ENCODE peak calls at places on chromosomes 4 and X, in seven cellular contexts. L, F, J, H, U, V and K are unnamed samples.

GRCh38 chr4:75924309-75924708 is 16.5 kb downstream of the NAAA start:
- DNase-seq in L (no peak), F (no peak), J (no peak), H (no peak), U (no peak), V (no peak), K (no peak)

GRCh38 chrX:15194136-15194535 is 75.7 kb downstream of the ASB9 start:
- DNase-seq in L (no peak), F (no peak), J (no peak), H (no peak), U (no peak), V (no peak), K (no peak)

GRCh38 chrX:68723491-68724155 is 76.2 kb downstream of the STARD8 start:
- DNase-seq in L (no peak), F (no peak), J (no peak), H (no peak), U (no peak), V (no peak), K (no peak)

GRCh38 chrX:112521658-112522057 is 158.1 kb downstream of the LHFPL1 start:
- DNase-seq in L (no peak), F (no peak), J (no peak), H (no peak), U (no peak), V (no peak), K (no peak)

GRCh38 chr4:57763070-57763469 is 652.9 kb upstream of the IGFBP7 start:
- DNase-seq in L (peak; percentile 3), F (no peak), J (no peak), H (no peak), U (no peak), V (no peak), K (no peak)

GRCh38 chr4:183352546-183352945 is 30.3 kb upstream of the CLDN24 start:
- DNase-seq in L (no peak), F (no peak), J (no peak), H (no peak), U (no peak), V (no peak), K (no peak)

GRCh38 chrX:9657590-9658256 is 107.9 kb downstream of the GPR143 start:
- DNase-seq in L (no peak), F (no peak), J (no peak), H (no peak), U (no peak), V (no peak), K (no peak)

GRCh38 chrX:109352121-109352556 is 129.7 kb downstream of the GUCY2F start:
- DNase-seq in L (no peak), F (no peak), J (no peak), H (no peak), U (no peak), V (no peak), K (no peak)

GRCh38 chrX:40074959-40075332 is 22.8 kb downstream of the BCOR start:
- DNase-seq in L (no peak), F (no peak), J (no peak), H (no peak), U (no peak), V (no peak), K (no peak)

GRCh38 chr4:48380583-48381167 is 39.3 kb downstream of the SLAIN2 start:
- DNase-seq in L (peak; percentile 15), F (no peak), J (no peak), H (no peak), U (no peak), V (no peak), K (no peak)

GRCh38 chrX:20217279-20217678 is 49.4 kb downstream of the RPS6KA3 start:
- DNase-seq in L (no peak), F (no peak), J (no peak), H (no peak), U (no peak), V (no peak), K (peak; percentile 30)

GRCh38 chrX:71181558-71181909 is 36.9 kb downstream of the NLGN3 start:
- DNase-seq in L (no peak), F (peak; percentile 87), J (peak; percentile 9), H (no peak), U (peak; percentile 12), V (no peak), K (no peak)

GRCh38 chrX:129678176-129678880 is 23.6 kb upstream of the APLN start:
- DNase-seq in L (peak; percentile 32), F (peak; percentile 39), J (no peak), H (no peak), U (no peak), V (peak; percentile 16), K (no peak)

GRCh38 chrX:6383911-6384310 is 151.0 kb downstream of the VCX3A start:
- DNase-seq in L (no peak), F (no peak), J (no peak), H (no peak), U (no peak), V (no peak), K (no peak)

GRCh38 chr4:74473155-74473811 is 28.3 kb downstream of the AREG start:
- DNase-seq in L (peak; percentile 6), F (no peak), J (no peak), H (no peak), U (no peak), V (no peak), K (peak; percentile 80)

GRCh38 chr4:174406416-174406815 is 115.9 kb downstream of the HPGD start:
- DNase-seq in L (no peak), F (no peak), J (no peak), H (no peak), U (no peak), V (no peak), K (no peak)

GRCh38 chrX:24242649-24243556 is 71.0 kb downstream of the SUPT20HL2 start:
- DNase-seq in L (no peak), F (peak; percentile 96), J (no peak), H (no peak), U (no peak), V (peak; percentile 31), K (no peak)

DNA sequence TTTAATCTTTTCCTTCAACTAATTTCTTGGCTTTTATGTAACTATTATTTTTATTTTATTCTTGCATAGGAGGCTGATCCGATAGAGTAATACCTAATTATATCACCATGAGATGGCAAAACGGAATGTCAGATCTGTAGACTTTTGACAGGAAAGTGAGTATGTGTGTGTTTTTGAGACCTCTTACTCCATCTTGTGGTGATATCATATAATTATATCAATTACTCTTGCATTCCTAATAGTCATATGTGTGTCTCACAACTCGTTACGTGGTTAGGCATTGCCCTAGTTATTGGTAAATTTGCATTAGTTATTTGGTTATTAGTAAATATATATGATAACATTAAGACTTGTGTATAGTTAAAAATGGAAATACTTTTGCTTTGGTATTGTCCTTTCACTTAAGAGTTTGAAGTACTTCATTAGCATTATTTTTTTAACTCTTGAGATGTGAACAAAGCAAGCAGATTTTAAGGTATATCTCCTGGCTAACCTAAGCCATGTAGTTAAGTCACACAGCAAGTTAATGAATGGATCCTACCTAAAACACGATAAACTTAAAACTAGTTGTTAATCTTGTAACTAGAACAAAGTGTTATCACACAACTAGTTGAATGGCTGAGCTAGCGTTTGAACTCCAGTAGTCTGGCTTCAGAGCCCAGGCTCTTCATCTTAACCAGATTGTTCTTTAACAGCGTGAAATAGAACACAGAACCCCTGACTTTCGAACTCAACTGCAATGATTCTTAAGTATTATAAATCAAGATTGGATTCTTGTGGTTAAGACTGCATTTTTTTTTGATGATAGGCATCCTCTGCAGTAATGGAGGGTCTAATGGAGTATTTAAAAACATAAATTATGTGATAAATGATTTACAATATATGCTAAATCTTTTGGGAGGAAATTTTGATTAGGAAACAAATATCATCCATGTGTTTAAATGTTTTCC is 67.1 kb downstream of the PGRMC2 start:
- DNase-seq in L (peak; percentile 41), F (peak; percentile 22), J (no peak), H (no peak), U (peak; percentile 21), V (peak; percentile 39), K (peak; percentile 64)
- TF ChIP-seq CTCF in L (peak; percentile 51), F (peak; percentile 30), J (no peak), H (peak; percentile 64), U (peak; percentile 46), V (no peak), K (peak; percentile 73)

DNA sequence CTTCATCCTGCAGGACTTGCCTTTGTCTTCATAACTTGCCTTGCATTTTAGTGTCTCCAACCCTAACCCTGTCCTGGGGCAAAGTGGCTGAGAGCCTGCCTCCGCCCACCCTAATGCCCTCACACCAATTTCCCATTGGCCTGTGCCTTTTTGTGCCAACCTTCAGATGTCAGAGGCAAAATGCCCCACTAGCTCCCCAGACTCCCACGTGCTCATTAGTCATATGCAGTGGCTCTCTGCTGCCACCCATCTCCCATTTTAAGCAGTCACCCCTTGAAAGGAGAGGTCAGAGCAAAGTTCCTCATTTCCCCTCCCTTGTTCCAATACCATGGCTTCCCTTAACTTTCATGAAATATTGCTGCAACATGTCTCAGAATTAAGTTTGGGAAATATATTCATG is 74.8 kb upstream of the PASD1 start:
- DNase-seq in L (peak; percentile 43), F (peak; percentile 24), J (no peak), H (no peak), U (peak; percentile 25), V (peak; percentile 23), K (no peak)
- TF ChIP-seq CTCF in L (peak; percentile 67), F (peak; percentile 42), J (peak; percentile 20), H (peak; percentile 38), U (peak; percentile 61), V (peak; percentile 35), K (no peak)

GRCh38 chr4:19969492-19969891 is 282.2 kb upstream of the SLIT2 start:
- DNase-seq in L (peak; percentile 16), F (no peak), J (no peak), H (no peak), U (no peak), V (no peak), K (no peak)
- TF ChIP-seq CTCF in L (peak; percentile 40), F (no peak), J (no peak), H (no peak), U (no peak), V (no peak), K (peak; percentile 62)

DNA sequence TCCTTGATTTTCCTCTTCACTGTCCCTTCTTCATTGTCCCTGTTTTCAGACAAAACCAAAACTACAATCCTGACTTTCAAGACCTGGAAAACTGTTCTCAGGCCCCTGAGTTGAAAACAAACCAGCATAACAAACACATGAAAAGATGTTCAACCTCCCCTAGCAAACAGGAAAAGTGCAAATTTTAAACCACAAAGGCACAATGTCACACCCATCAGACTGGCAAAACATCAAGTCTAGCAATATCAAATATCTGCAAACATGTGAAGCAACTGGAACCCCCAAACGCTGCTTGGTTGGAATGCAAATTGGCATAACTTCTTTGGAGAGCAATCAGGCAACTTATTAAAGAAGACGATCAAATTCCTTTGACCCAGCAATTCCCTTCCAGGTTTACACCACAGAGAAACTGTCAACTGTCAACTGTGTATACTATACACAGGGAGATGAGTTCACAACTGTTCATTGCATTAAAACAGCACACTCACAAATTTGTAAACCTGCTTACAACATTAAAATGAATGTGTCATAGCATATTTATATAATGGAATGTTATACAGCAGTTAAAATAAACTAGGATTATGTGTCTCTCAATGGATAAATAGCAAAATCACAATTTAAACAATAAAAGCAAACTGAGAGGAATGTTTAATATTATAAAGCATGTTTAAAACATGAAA is 7.0 kb downstream of the USP46 start:
- DNase-seq in L (no peak), F (no peak), J (no peak), H (no peak), U (no peak), V (no peak), K (no peak)
- TF ChIP-seq CTCF in L (no peak), F (no peak), J (no peak), H (no peak), U (no peak), V (no peak), K (no peak)

GRCh38 chr4:3148926-3149325 is 74.4 kb downstream of the HTT start:
- DNase-seq in L (no peak), F (no peak), J (no peak), H (no peak), U (no peak), V (no peak), K (no peak)

GRCh38 chr4:3145251-3145908 is 70.9 kb downstream of the HTT start:
- DNase-seq in L (no peak), F (no peak), J (no peak), H (no peak), U (no peak), V (no peak), K (peak; percentile 14)
- TF ChIP-seq CTCF in L (no peak), F (no peak), J (no peak), H (peak; percentile 33), U (peak; percentile 32), V (no peak), K (peak; percentile 58)